ENCODE peak calls at places on chromosome 15, in six cellular contexts. One of them, this sample, is unnamed.
A peak's percentile ranks its signal among the peaks of the same experiment; 100 is the strongest.

GRCh38 chr15:56821721-56822425 is 88.6 kb upstream of the ZNF280D start:
- DNase-seq in CD8-positive, alpha-beta memory T cell: no peak
- DNase-seq in SK-N-SH: peak; percentile 42
- DNase-seq in lung: peak; percentile 50
- DNase-seq in PC-9: peak; percentile 35
- DNase-seq in MM.1S: peak; percentile 69
- DNase-seq in this sample: peak; percentile 73

GRCh38 chr15:25712192-25712960 is 150.8 kb downstream of the ATP10A start:
- DNase-seq in CD8-positive, alpha-beta memory T cell: no peak
- DNase-seq in SK-N-SH: no peak
- DNase-seq in lung: no peak
- DNase-seq in PC-9: no peak
- DNase-seq in MM.1S: no peak
- DNase-seq in this sample: no peak

GRCh38 chr15:45914425-45914824 is 279.6 kb downstream of the SQOR start:
- DNase-seq in CD8-positive, alpha-beta memory T cell: no peak
- DNase-seq in SK-N-SH: no peak
- DNase-seq in lung: no peak
- DNase-seq in PC-9: no peak
- DNase-seq in MM.1S: no peak
- DNase-seq in this sample: no peak

GRCh38 chr15:89112341-89112971 is 24.2 kb downstream of the ABHD2 start:
- DNase-seq in CD8-positive, alpha-beta memory T cell: no peak
- DNase-seq in SK-N-SH: no peak
- DNase-seq in lung: no peak
- DNase-seq in PC-9: peak; percentile 74
- DNase-seq in MM.1S: peak; percentile 87
- DNase-seq in this sample: peak; percentile 96

GRCh38 chr15:90718232-90718631 is 1.1 kb downstream of the BLM start:
- DNase-seq in CD8-positive, alpha-beta memory T cell: no peak
- DNase-seq in SK-N-SH: no peak
- DNase-seq in lung: no peak
- DNase-seq in PC-9: no peak
- DNase-seq in MM.1S: no peak
- DNase-seq in this sample: no peak

GRCh38 chr15:98174286-98174685 is 213.8 kb downstream of the ARRDC4 start:
- DNase-seq in CD8-positive, alpha-beta memory T cell: no peak
- DNase-seq in SK-N-SH: no peak
- DNase-seq in lung: no peak
- DNase-seq in PC-9: no peak
- DNase-seq in MM.1S: no peak
- DNase-seq in this sample: peak; percentile 4

GRCh38 chr15:64596701-64597468 is 136.5 kb downstream of the ZNF609 start:
- DNase-seq in CD8-positive, alpha-beta memory T cell: no peak
- DNase-seq in SK-N-SH: no peak
- DNase-seq in lung: peak; percentile 60
- DNase-seq in PC-9: no peak
- DNase-seq in MM.1S: peak; percentile 73
- DNase-seq in this sample: peak; percentile 63

GRCh38 chr15:77834276-77834990 is 201.7 kb upstream of the LINGO1 start:
- DNase-seq in CD8-positive, alpha-beta memory T cell: no peak
- DNase-seq in SK-N-SH: no peak
- DNase-seq in lung: no peak
- DNase-seq in PC-9: no peak
- DNase-seq in MM.1S: no peak
- DNase-seq in this sample: no peak

GRCh38 chr15:74226761-74227540 is 9.2 kb upstream of the CCDC33 start:
- DNase-seq in CD8-positive, alpha-beta memory T cell: no peak
- DNase-seq in SK-N-SH: no peak
- DNase-seq in lung: no peak
- DNase-seq in PC-9: no peak
- DNase-seq in MM.1S: no peak
- DNase-seq in this sample: no peak

GRCh38 chr15:70311821-70312220 is 214.1 kb upstream of the TLE3 start:
- DNase-seq in CD8-positive, alpha-beta memory T cell: no peak
- DNase-seq in SK-N-SH: no peak
- DNase-seq in lung: no peak
- DNase-seq in PC-9: no peak
- DNase-seq in MM.1S: no peak
- DNase-seq in this sample: no peak

GRCh38 chr15:44427756-44428724 is 611 bp downstream of the CTDSPL2 start:
- DNase-seq in CD8-positive, alpha-beta memory T cell: no peak
- DNase-seq in SK-N-SH: peak; percentile 63
- DNase-seq in lung: no peak
- DNase-seq in PC-9: peak; percentile 60
- DNase-seq in MM.1S: peak; percentile 59
- DNase-seq in this sample: peak; percentile 87

GRCh38 chr15:97981758-97982157 is 21.3 kb downstream of the ARRDC4 start:
- DNase-seq in CD8-positive, alpha-beta memory T cell: no peak
- DNase-seq in SK-N-SH: no peak
- DNase-seq in lung: no peak
- DNase-seq in PC-9: no peak
- DNase-seq in MM.1S: no peak
- DNase-seq in this sample: no peak

GRCh38 chr15:57213783-57214366 is 162.4 kb upstream of the CGNL1 start:
- DNase-seq in CD8-positive, alpha-beta memory T cell: no peak
- DNase-seq in SK-N-SH: peak; percentile 3
- DNase-seq in lung: no peak
- DNase-seq in PC-9: no peak
- DNase-seq in MM.1S: peak; percentile 33
- DNase-seq in this sample: peak; percentile 73

GRCh38 chr15:64010719-64011118 is 35.6 kb downstream of the DAPK2 start:
- DNase-seq in CD8-positive, alpha-beta memory T cell: peak; percentile 74
- DNase-seq in SK-N-SH: no peak
- DNase-seq in lung: peak; percentile 58
- DNase-seq in PC-9: peak; percentile 49
- DNase-seq in MM.1S: no peak
- DNase-seq in this sample: peak; percentile 80

GRCh38 chr15:31230630-31231485 is 95.8 kb upstream of the KLF13 start:
- DNase-seq in CD8-positive, alpha-beta memory T cell: no peak
- DNase-seq in SK-N-SH: no peak
- DNase-seq in lung: no peak
- DNase-seq in PC-9: no peak
- DNase-seq in MM.1S: no peak
- DNase-seq in this sample: no peak

GRCh38 chr15:85125056-85125661 is 143.5 kb downstream of the PDE8A start:
- DNase-seq in CD8-positive, alpha-beta memory T cell: no peak
- DNase-seq in SK-N-SH: no peak
- DNase-seq in lung: no peak
- DNase-seq in PC-9: peak; percentile 78
- DNase-seq in MM.1S: no peak
- DNase-seq in this sample: no peak

GRCh38 chr15:58641660-58642059 is 107.8 kb downstream of the ADAM10 start:
- DNase-seq in CD8-positive, alpha-beta memory T cell: no peak
- DNase-seq in SK-N-SH: no peak
- DNase-seq in lung: no peak
- DNase-seq in PC-9: no peak
- DNase-seq in MM.1S: no peak
- DNase-seq in this sample: no peak
- H3K36me3 ChIP-seq in CD8-positive, alpha-beta memory T cell: peaks cover 3% of the 10 kb centered on the region
- H3K36me3 ChIP-seq in SK-N-SH: peaks cover 47% of the 10 kb centered on the region
- H3K36me3 ChIP-seq in lung: peaks cover 5% of the 10 kb centered on the region
- H3K36me3 ChIP-seq in PC-9: peaks cover 23% of the 10 kb centered on the region
- H3K36me3 ChIP-seq in MM.1S: peaks cover 8% of the 10 kb centered on the region
- H3K36me3 ChIP-seq in this sample: peaks cover 6% of the 10 kb centered on the region

GRCh38 chr15:93087825-93088199 is 1.2 kb downstream of the RGMA start:
- DNase-seq in CD8-positive, alpha-beta memory T cell: peak; percentile 64
- DNase-seq in SK-N-SH: peak; percentile 81
- DNase-seq in lung: peak; percentile 75
- DNase-seq in PC-9: no peak
- DNase-seq in MM.1S: peak; percentile 83
- DNase-seq in this sample: peak; percentile 52

GRCh38 chr15:93086791-93087190 is 2.2 kb downstream of the RGMA start:
- DNase-seq in CD8-positive, alpha-beta memory T cell: no peak
- DNase-seq in SK-N-SH: no peak
- DNase-seq in lung: no peak
- DNase-seq in PC-9: no peak
- DNase-seq in MM.1S: no peak
- DNase-seq in this sample: no peak

GRCh38 chr15:93089855-93090305 is 869 bp upstream of the RGMA start:
- DNase-seq in CD8-positive, alpha-beta memory T cell: no peak
- DNase-seq in SK-N-SH: no peak
- DNase-seq in lung: no peak
- DNase-seq in PC-9: no peak
- DNase-seq in MM.1S: no peak
- DNase-seq in this sample: no peak

GRCh38 chr15:93088981-93089854 is at the start of gene RGMA:
- DNase-seq in CD8-positive, alpha-beta memory T cell: no peak
- DNase-seq in SK-N-SH: peak; percentile 85
- DNase-seq in lung: no peak
- DNase-seq in PC-9: no peak
- DNase-seq in MM.1S: no peak
- DNase-seq in this sample: no peak

GRCh38 chr15:93088200-93088980 is 621 bp downstream of the RGMA start:
- DNase-seq in CD8-positive, alpha-beta memory T cell: no peak
- DNase-seq in SK-N-SH: peak; percentile 83
- DNase-seq in lung: no peak
- DNase-seq in PC-9: no peak
- DNase-seq in MM.1S: peak; percentile 20
- DNase-seq in this sample: no peak
- H3K27ac ChIP-seq in CD8-positive, alpha-beta memory T cell: no peak overlapping the region
- H3K27ac ChIP-seq in SK-N-SH: no peak overlapping the region
- H3K27ac ChIP-seq in lung: no peak overlapping the region
- H3K27ac ChIP-seq in PC-9: no peak overlapping the region
- H3K27ac ChIP-seq in MM.1S: no peak overlapping the region
- H3K27ac ChIP-seq in this sample: no peak overlapping the region

GRCh38 chr15:92634641-92635272 is 20.8 kb downstream of the FAM174B start:
- DNase-seq in CD8-positive, alpha-beta memory T cell: no peak
- DNase-seq in SK-N-SH: no peak
- DNase-seq in lung: no peak
- DNase-seq in PC-9: no peak
- DNase-seq in MM.1S: no peak
- DNase-seq in this sample: no peak
- H3K4me3 ChIP-seq in CD8-positive, alpha-beta memory T cell: no peak overlapping the region
- H3K4me3 ChIP-seq in SK-N-SH: no peak overlapping the region
- H3K4me3 ChIP-seq in lung: no peak overlapping the region
- H3K4me3 ChIP-seq in PC-9: no peak overlapping the region
- H3K4me3 ChIP-seq in MM.1S: no peak overlapping the region
- H3K4me3 ChIP-seq in this sample: no peak overlapping the region

GRCh38 chr15:40904552-40905201 is 10.4 kb downstream of the VPS18 start:
- DNase-seq in CD8-positive, alpha-beta memory T cell: no peak
- DNase-seq in SK-N-SH: no peak
- DNase-seq in lung: no peak
- DNase-seq in PC-9: no peak
- DNase-seq in MM.1S: no peak
- DNase-seq in this sample: peak; percentile 54

GRCh38 chr15:40900256-40901052 is 6.2 kb downstream of the VPS18 start:
- DNase-seq in CD8-positive, alpha-beta memory T cell: no peak
- DNase-seq in SK-N-SH: no peak
- DNase-seq in lung: no peak
- DNase-seq in PC-9: no peak
- DNase-seq in MM.1S: no peak
- DNase-seq in this sample: no peak

GRCh38 chr15:40899536-40900207 is 5.4 kb downstream of the VPS18 start:
- DNase-seq in CD8-positive, alpha-beta memory T cell: no peak
- DNase-seq in SK-N-SH: no peak
- DNase-seq in lung: no peak
- DNase-seq in PC-9: no peak
- DNase-seq in MM.1S: no peak
- DNase-seq in this sample: no peak

GRCh38 chr15:40902605-40903561 is 8.6 kb downstream of the VPS18 start:
- DNase-seq in CD8-positive, alpha-beta memory T cell: no peak
- DNase-seq in SK-N-SH: no peak
- DNase-seq in lung: peak; percentile 60
- DNase-seq in PC-9: no peak
- DNase-seq in MM.1S: no peak
- DNase-seq in this sample: no peak

DNA sequence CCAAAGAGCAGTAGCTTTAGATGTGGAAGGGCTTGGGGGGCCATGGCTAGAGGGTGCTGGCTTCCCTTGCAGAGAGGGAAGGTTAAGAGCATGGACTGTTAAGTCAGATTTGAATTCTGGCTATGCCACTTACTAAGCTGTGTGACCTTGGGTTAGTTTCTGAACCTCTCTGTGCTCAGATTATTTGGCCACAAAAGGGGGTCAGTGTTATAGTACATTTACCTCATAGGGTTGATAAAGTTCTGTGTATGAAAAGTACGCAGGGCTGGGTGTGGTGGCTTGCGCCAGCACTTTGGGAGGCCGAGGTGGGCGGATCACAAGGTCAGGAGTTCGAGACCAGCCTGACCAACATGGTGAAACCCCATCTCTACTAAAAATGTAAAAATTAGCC is 6.8 kb downstream of the VPS18 start:
- DNase-seq in CD8-positive, alpha-beta memory T cell: no peak
- DNase-seq in SK-N-SH: no peak
- DNase-seq in lung: no peak
- DNase-seq in PC-9: no peak
- DNase-seq in MM.1S: no peak
- DNase-seq in this sample: no peak
- H3K36me3 ChIP-seq in CD8-positive, alpha-beta memory T cell: peaks cover 25% of the 10 kb centered on the region
- H3K36me3 ChIP-seq in SK-N-SH: peaks cover 42% of the 10 kb centered on the region
- H3K36me3 ChIP-seq in lung: peaks cover 46% of the 10 kb centered on the region
- H3K36me3 ChIP-seq in PC-9: no peaks in the 10 kb centered on the region
- H3K36me3 ChIP-seq in MM.1S: no peaks in the 10 kb centered on the region
- H3K36me3 ChIP-seq in this sample: peaks cover 13% of the 10 kb centered on the region

GRCh38 chr15:101439285-101439919 is 50.1 kb downstream of the PCSK6 start:
- DNase-seq in CD8-positive, alpha-beta memory T cell: no peak
- DNase-seq in SK-N-SH: no peak
- DNase-seq in lung: no peak
- DNase-seq in PC-9: no peak
- DNase-seq in MM.1S: no peak
- DNase-seq in this sample: peak; percentile 78

GRCh38 chr15:101437209-101437608 is 52.3 kb downstream of the PCSK6 start:
- DNase-seq in CD8-positive, alpha-beta memory T cell: no peak
- DNase-seq in SK-N-SH: no peak
- DNase-seq in lung: peak; percentile 27
- DNase-seq in PC-9: no peak
- DNase-seq in MM.1S: no peak
- DNase-seq in this sample: no peak

GRCh38 chr15:101436526-101436925 is 53.0 kb downstream of the PCSK6 start:
- DNase-seq in CD8-positive, alpha-beta memory T cell: no peak
- DNase-seq in SK-N-SH: no peak
- DNase-seq in lung: no peak
- DNase-seq in PC-9: no peak
- DNase-seq in MM.1S: no peak
- DNase-seq in this sample: no peak

GRCh38 chr15:101438482-101439284 is 50.8 kb downstream of the PCSK6 start:
- DNase-seq in CD8-positive, alpha-beta memory T cell: no peak
- DNase-seq in SK-N-SH: no peak
- DNase-seq in lung: no peak
- DNase-seq in PC-9: no peak
- DNase-seq in MM.1S: no peak
- DNase-seq in this sample: no peak

GRCh38 chr15:101437618-101438481 is 51.7 kb downstream of the PCSK6 start:
- DNase-seq in CD8-positive, alpha-beta memory T cell: no peak
- DNase-seq in SK-N-SH: no peak
- DNase-seq in lung: peak; percentile 25
- DNase-seq in PC-9: no peak
- DNase-seq in MM.1S: no peak
- DNase-seq in this sample: no peak
- H3K27ac ChIP-seq in CD8-positive, alpha-beta memory T cell: no peak overlapping the region
- H3K27ac ChIP-seq in SK-N-SH: no peak overlapping the region
- H3K27ac ChIP-seq in lung: no peak overlapping the region
- H3K27ac ChIP-seq in PC-9: no peak overlapping the region
- H3K27ac ChIP-seq in MM.1S: no peak overlapping the region
- H3K27ac ChIP-seq in this sample: no peak overlapping the region